ENCODE peak calls at places on chromosome 13, in eight cellular contexts. R is upper lobe of right lung; J is HCT116; S is mesendoderm; N is psoas muscle; H is cardiac muscle cell; W is AG10803; C is CD8-positive, alpha-beta memory T cell. M is an unnamed sample.

GRCh38 chr13:48184260-48184659 is 48.7 kb upstream of the ITM2B start:
- DNase-seq in R (no peak), J (no peak), S (no peak), N (no peak), H (no peak), W (no peak), C (no peak), M (no peak)

GRCh38 chr13:39385621-39386231 is 217.3 kb downstream of the LHFPL6 start:
- DNase-seq in R (no peak), J (no peak), S (peak), N (no peak), H (peak), W (no peak), C (no peak), M (no peak)

GRCh38 chr13:27593267-27593666 is 27.1 kb downstream of the LNX2 start:
- DNase-seq in R (no peak), J (no peak), S (no peak), N (no peak), H (no peak), W (no peak), C (no peak), M (no peak)

GRCh38 chr13:24541127-24541475 is 28.5 kb upstream of the PARP4 start:
- DNase-seq in R (no peak), J (no peak), S (no peak), N (no peak), H (no peak), W (no peak), C (no peak), M (no peak)

GRCh38 chr13:90760639-90761038 is 586.8 kb upstream of the MIR17HG start:
- DNase-seq in R (no peak), J (no peak), S (no peak), N (no peak), H (no peak), W (no peak), C (no peak), M (no peak)

GRCh38 chr13:35923347-35923746 is 207.8 kb downstream of the DCLK1 start:
- DNase-seq in R (no peak), J (peak), S (no peak), N (no peak), H (peak), W (peak), C (no peak), M (peak)

GRCh38 chr13:28320884-28321574 is 173.9 kb downstream of the FLT1 start:
- DNase-seq in R (no peak), J (no peak), S (no peak), N (no peak), H (no peak), W (no peak), C (no peak), M (no peak)

GRCh38 chr13:51525567-51526165 is 58.6 kb upstream of the WDFY2 start:
- DNase-seq in R (no peak), J (no peak), S (peak), N (no peak), H (no peak), W (no peak), C (no peak), M (peak)

GRCh38 chr13:33874871-33875270 is 56.9 kb downstream of the RFC3 start:
- DNase-seq in R (no peak), J (no peak), S (peak), N (no peak), H (no peak), W (no peak), C (no peak), M (peak)

GRCh38 chr13:30933334-30933681 is 852 bp downstream of the TEX26 start:
- DNase-seq in R (no peak), J (no peak), S (no peak), N (no peak), H (no peak), W (no peak), C (no peak), M (no peak)

GRCh38 chr13:67231481-67231940 is 1.4 kb upstream of the PCDH9 start:
- DNase-seq in R (no peak), J (no peak), S (no peak), N (no peak), H (peak), W (no peak), C (no peak), M (peak)

GRCh38 chr13:30113531-30113930 is 193.8 kb downstream of the KATNAL1 start:
- DNase-seq in R (no peak), J (no peak), S (no peak), N (no peak), H (no peak), W (no peak), C (no peak), M (no peak)

GRCh38 chr13:40406405-40407138 is 259.9 kb downstream of the FOXO1 start:
- DNase-seq in R (no peak), J (peak), S (no peak), N (no peak), H (peak), W (peak), C (no peak), M (peak)

GRCh38 chr13:25420161-25420560 is 48.4 kb downstream of the ATP8A2 start:
- DNase-seq in R (no peak), J (no peak), S (no peak), N (no peak), H (no peak), W (no peak), C (no peak), M (no peak)

GRCh38 chr13:36919833-36920611 is at the start of gene SMAD9:
- DNase-seq in R (peak), J (peak), S (peak), N (peak), H (peak), W (peak), C (no peak), M (peak)

GRCh38 chr13:41909524-41909923 is 51.4 kb downstream of the VWA8 start:
- DNase-seq in R (no peak), J (no peak), S (no peak), N (no peak), H (no peak), W (no peak), C (no peak), M (no peak)

GRCh38 chr13:93244141-93244917 is 17.7 kb downstream of the GPC6 start:
- DNase-seq in R (no peak), J (no peak), S (no peak), N (no peak), H (peak), W (peak), C (no peak), M (peak)

GRCh38 chr13:47112205-47112896 is 215.5 kb upstream of the HTR2A start:
- DNase-seq in R (no peak), J (no peak), S (peak), N (no peak), H (no peak), W (no peak), C (no peak), M (peak)

GRCh38 chr13:90201198-90201597 is 1146.3 kb upstream of the MIR17HG start:
- DNase-seq in R (no peak), J (no peak), S (no peak), N (no peak), H (peak), W (peak), C (no peak), M (peak)

GRCh38 chr13:39016789-39017188 is 21.1 kb downstream of the PROSER1 start:
- DNase-seq in R (no peak), J (peak), S (peak), N (no peak), H (peak), W (peak), C (no peak), M (peak)

GRCh38 chr13:51659276-51660127 is 75.2 kb downstream of the WDFY2 start:
- DNase-seq in R (no peak), J (no peak), S (no peak), N (no peak), H (peak), W (peak), C (no peak), M (peak)

GRCh38 chr13:105168295-105168694 is 1367.2 kb downstream of the EFNB2 start:
- DNase-seq in R (no peak), J (no peak), S (no peak), N (no peak), H (no peak), W (no peak), C (no peak), M (no peak)

GRCh38 chr13:101700598-101700997 is 248.1 kb downstream of the ITGBL1 start:
- DNase-seq in R (no peak), J (no peak), S (no peak), N (no peak), H (peak), W (peak), C (no peak), M (peak)

GRCh38 chr13:54536112-54536511 is 1507.5 kb downstream of the OLFM4 start:
- DNase-seq in R (no peak), J (no peak), S (peak), N (no peak), H (no peak), W (no peak), C (no peak), M (no peak)

GRCh38 chr13:30486230-30487074 is 20.7 kb upstream of the HMGB1 start:
- DNase-seq in R (no peak), J (no peak), S (peak), N (no peak), H (peak), W (peak), C (no peak), M (no peak)

GRCh38 chr13:68988176-68988575 is 1119.5 kb upstream of the ATXN8OS start:
- DNase-seq in R (no peak), J (no peak), S (no peak), N (no peak), H (no peak), W (no peak), C (no peak), M (no peak)

GRCh38 chr13:33070713-33071112 is 54.5 kb downstream of the KL start:
- DNase-seq in R (no peak), J (no peak), S (peak), N (no peak), H (no peak), W (no peak), C (no peak), M (no peak)

GRCh38 chr13:97344250-97345175 is 89.5 kb upstream of the RAP2A start:
- DNase-seq in R (no peak), J (peak), S (peak), N (peak), H (peak), W (peak), C (peak), M (peak)

GRCh38 chr13:59111711-59112110 is 1052.0 kb downstream of the DIAPH3 start:
- DNase-seq in R (no peak), J (no peak), S (no peak), N (no peak), H (peak), W (peak), C (no peak), M (peak)

GRCh38 chr13:71712988-71713653 is 153.9 kb downstream of the DACH1 start:
- DNase-seq in R (no peak), J (no peak), S (peak), N (no peak), H (peak), W (no peak), C (no peak), M (no peak)

GRCh38 chr13:105341256-105341655 is 1194.2 kb downstream of the EFNB2 start:
- DNase-seq in R (no peak), J (no peak), S (no peak), N (no peak), H (no peak), W (no peak), C (no peak), M (no peak)

DNA sequence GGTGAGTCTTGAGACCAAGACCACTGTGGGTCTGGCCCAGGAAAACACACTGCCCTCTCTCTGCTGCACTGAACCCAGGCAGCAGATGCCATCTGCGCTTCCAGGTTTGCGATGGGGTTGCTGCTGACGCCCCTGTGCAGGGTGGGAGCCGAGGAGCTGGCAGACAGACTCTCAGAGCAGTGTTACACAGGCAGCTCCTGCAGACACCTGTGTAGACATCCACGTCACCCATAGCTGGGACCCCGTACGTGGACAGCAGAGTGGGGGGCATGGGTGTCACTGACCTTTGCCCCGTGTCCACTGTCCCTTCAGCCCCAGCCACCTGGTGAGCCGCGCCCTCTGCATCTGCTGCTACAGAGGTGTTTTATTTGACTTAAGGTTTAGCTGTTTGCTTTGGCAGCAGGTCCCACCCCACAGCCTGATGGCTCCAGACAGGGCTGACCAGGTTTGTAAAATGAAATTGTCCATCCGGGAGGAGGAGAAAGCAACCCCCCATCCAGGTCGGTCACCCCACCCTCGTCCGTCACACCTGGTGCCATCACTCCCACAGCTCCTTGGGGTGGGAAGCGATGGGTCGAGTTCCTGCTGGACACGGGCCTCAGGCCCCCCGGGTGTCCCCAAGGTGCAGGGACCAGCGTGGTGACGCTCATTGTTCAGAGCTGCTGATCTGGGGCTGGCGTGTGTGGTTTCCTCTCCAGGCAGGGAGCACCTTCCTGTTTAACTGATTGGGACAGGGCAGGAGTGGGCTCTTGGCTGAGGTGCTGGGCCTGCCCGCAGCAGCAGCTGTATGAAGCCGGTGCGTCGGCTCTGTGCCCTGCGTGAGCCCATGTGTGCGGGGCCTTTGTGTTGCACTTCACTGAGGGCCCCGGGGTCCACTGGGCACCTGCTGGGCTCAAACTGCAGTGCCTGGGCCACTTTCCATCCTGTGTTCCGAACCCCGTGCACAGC is 28.4 kb downstream of the MCF2L start:
- DNase-seq in R (no peak), J (no peak), S (no peak), N (no peak), H (no peak), W (no peak), C (no peak), M (no peak)
- H3K4me3 ChIP-seq in R (no peak), J (no peak), S (no peak), N (no peak), H (no peak), W (no peak), C (no peak), M (no peak)

DNA sequence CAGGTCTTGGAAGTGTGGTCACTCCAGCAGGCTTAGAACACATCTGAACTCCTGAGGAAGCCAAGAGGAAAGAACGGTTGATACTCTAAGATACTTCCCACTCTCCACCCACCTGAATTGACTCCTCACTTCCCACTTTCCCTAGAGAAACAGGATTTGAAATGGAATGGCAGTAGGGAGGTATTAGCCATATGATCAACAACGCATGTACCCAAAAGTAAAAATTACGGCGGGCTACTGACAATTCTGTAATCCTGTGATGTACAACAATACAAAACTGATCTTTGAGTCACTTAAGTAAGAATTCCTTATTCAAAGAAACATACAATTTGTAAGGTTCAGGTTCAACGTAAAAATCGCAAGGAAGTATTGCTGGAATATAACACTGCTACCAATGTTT is 3.2 kb downstream of the SPRY2 start:
- DNase-seq in R (no peak), J (no peak), S (no peak), N (no peak), H (peak), W (no peak), C (no peak), M (no peak)
- H3K4me3 ChIP-seq in R (peak), J (no peak), S (peak), N (peak), H (peak), W (peak), C (no peak), M (peak)

GRCh38 chr13:109782823-109783411 is 3.5 kb downstream of the IRS2 start:
- DNase-seq in R (no peak), J (no peak), S (no peak), N (no peak), H (no peak), W (no peak), C (no peak), M (no peak)

GRCh38 chr13:109780880-109781383 is 5.5 kb downstream of the IRS2 start:
- DNase-seq in R (no peak), J (no peak), S (no peak), N (no peak), H (no peak), W (no peak), C (no peak), M (no peak)

GRCh38 chr13:109782066-109782822 is 4.1 kb downstream of the IRS2 start:
- DNase-seq in R (no peak), J (no peak), S (no peak), N (no peak), H (no peak), W (no peak), C (peak), M (no peak)

GRCh38 chr13:109779876-109780516 is 6.4 kb downstream of the IRS2 start:
- DNase-seq in R (no peak), J (no peak), S (no peak), N (no peak), H (no peak), W (no peak), C (no peak), M (no peak)

DNA sequence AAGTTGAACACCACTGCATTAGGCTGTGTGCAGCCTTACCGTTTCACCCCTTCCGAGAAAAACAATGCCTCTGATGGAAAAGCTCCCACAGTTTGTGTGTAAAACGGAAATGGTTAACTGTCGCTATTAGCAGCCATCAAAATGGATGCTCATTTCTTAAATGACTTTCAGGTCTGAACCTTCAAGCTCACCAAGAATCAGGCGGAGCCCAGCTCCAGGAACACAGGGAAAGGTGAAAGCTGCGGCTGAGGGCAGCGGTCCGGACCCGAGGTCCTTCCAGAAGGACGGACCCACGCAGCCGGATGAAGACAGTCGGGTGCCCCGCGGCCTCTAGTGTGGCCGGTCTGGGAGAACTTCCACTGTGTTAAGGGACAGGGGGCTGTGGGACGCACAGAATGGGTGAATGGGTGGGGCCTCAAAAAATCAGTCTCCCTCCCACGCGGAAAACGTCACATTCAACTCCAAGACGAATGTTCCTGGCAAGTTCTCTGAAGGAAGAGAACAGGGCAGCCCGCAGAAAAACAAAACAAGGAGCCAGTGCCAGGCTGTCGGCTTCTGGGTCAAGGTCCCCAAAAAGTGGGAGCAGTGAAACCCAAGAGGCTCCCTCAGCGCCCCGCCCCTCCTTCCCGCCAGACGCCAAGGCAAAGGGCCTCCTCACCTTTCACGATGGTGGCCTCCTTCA is 4.9 kb downstream of the IRS2 start:
- DNase-seq in R (no peak), J (no peak), S (no peak), N (no peak), H (no peak), W (peak), C (no peak), M (no peak)
- H3K4me3 ChIP-seq in R (peak), J (no peak), S (no peak), N (peak), H (no peak), W (peak), C (no peak), M (peak)

DNA sequence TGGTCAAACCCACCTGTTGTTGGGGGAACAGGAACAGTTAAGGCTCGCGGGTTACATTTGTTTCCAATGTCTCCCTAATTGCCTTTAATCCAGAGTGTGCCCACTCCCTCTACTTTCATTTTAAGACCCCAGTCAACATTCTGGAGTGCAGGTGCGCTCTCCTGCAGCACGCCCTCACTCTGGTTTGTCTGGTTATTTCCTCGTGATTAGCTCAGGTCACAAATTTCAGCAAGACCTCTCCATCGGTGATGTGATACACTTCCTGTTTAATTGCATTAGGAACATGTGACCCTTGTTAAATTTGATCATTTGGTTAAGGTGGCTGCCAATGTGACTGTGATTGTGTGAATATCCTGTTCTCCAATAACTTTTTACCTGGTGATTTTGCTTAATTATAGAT is 53.0 kb downstream of the TEX29 start:
- DNase-seq in R (no peak), J (no peak), S (no peak), N (no peak), H (no peak), W (no peak), C (no peak), M (no peak)
- H3K4me3 ChIP-seq in R (no peak), J (no peak), S (no peak), N (no peak), H (no peak), W (no peak), C (no peak), M (no peak)

DNA sequence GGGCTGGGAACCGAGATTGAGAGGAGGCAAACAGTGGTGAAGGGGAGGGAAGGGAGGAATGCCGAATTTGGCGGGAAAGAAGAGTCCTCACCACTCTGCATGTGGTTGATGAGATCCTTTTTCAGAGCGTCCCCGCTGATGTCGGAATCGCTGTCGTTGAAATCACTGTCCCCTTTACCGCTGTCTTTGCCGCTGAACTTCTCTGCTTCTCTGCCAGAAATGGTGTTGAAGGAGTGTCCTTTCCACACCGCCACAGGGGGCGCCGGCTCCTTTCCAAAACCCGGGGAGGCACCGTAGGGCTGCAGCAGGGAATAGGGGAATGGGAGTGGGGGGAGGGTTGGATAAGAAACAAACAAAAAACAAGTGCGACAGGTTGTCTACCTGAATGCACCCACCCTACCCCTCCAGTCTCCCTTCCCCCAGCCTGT is 3.1 kb downstream of the PCDH8 start:
- DNase-seq in R (no peak), J (no peak), S (peak), N (no peak), H (no peak), W (no peak), C (no peak), M (no peak)
- H3K4me3 ChIP-seq in R (no peak), J (no peak), S (no peak), N (no peak), H (no peak), W (no peak), C (no peak), M (no peak)

DNA sequence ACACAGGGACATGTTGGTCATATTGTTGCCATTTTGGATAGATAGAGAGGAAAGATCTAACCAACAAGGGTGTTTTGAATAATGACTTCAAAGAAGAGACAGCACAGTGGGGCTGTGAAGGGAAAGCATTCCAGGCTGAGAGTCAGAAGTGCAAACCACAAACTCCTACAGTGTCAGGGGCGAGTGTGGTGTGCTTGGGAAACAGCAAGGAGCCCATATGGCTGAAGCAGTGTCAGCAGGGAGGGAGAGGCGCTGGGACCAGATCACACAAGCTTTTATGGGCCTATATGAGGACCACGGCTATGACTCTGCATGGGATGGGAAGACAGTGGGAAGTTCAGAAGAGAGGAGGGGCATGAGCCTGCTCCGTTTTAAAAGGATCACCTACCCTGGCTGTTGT is 166.4 kb downstream of the MYO16 start:
- DNase-seq in R (no peak), J (no peak), S (peak), N (no peak), H (no peak), W (no peak), C (no peak), M (no peak)
- H3K4me3 ChIP-seq in R (no peak), J (no peak), S (no peak), N (no peak), H (no peak), W (no peak), C (no peak), M (no peak)

M was measured in foreskin fibroblast.